ENCODE peak calls at places on chromosomes 1 and 21, in six cellular contexts. I is activated naive CD4-positive, alpha-beta T cell treated with anti-CD3 and anti-CD28 coated beads, Interleukin-2, amount 10 ng/mL, durations not matched to agents 7 days and 5 days; W is epithelial cell of proximal tubule; K is heart left ventricle; E is ELF-1; O is NCI-H1092 treated with DMSO at 0.1 percent for 48 hours. U is an unnamed sample.

GRCh38 chr1:20507248-20507563 is 745 bp downstream of the MUL1 start:
- DNase-seq in W (no peak), K (no peak), I (no peak), O (no peak), E (no peak), U (no peak)

GRCh38 chr1:218813247-218813646 is 360.4 kb upstream of the LYPLAL1 start:
- DNase-seq in W (no peak), K (no peak), O (no peak), E (no peak), I (no peak), U (no peak)

GRCh38 chr1:201742476-201742875 is 86.5 kb upstream of the IPO9 start:
- DNase-seq in O (no peak), K (no peak), E (no peak), W (no peak), I (no peak), U (no peak)

GRCh38 chr1:89995595-89996397 is 886 bp downstream of the ZNF326 start:
- DNase-seq in W (no peak), E (no peak), O (no peak), K (no peak), I (no peak), U (peak)

GRCh38 chr1:72282271-72282656 is at the start of gene NEGR1:
- DNase-seq in O (peak), E (peak), W (peak), K (peak), I (peak), U (peak)

GRCh38 chr1:13908128-13908527 is 208.1 kb downstream of the PRDM2 start:
- DNase-seq in I (no peak), W (no peak), E (no peak), O (no peak), K (no peak), U (no peak)

GRCh38 chr1:21264913-21265312 is 25.4 kb downstream of the ECE1 start:
- DNase-seq in O (no peak), E (peak), W (no peak), I (no peak), K (no peak), U (no peak)

GRCh38 chr1:108877858-108878257 is 1.1 kb downstream of the GPSM2 start:
- DNase-seq in W (no peak), E (no peak), K (no peak), I (no peak), O (peak), U (peak)

GRCh38 chr1:231626951-231627614 is 493 bp downstream of the DISC1 start:
- DNase-seq in O (peak), E (peak), W (no peak), I (peak), K (peak), U (peak)

GRCh38 chr1:237851209-237851845 is 39.4 kb downstream of the ZP4 start:
- DNase-seq in O (peak), I (peak), K (no peak), E (peak), W (no peak), U (peak)

GRCh38 chr1:61808968-61809367 is 66.7 kb downstream of the PATJ start:
- DNase-seq in I (no peak), O (no peak), W (no peak), K (no peak), E (no peak), U (no peak)

GRCh38 chr1:196678510-196678884 is 26.7 kb downstream of the CFH start:
- DNase-seq in I (no peak), O (no peak), E (no peak), K (no peak), W (no peak), U (peak)

GRCh38 chr1:194776657-194777056 is 1590.2 kb upstream of the B3GALT2 start:
- DNase-seq in E (no peak), K (no peak), I (no peak), W (no peak), O (no peak), U (no peak)

GRCh38 chr1:5744342-5744741 is 247.9 kb downstream of the NPHP4 start:
- DNase-seq in W (no peak), E (no peak), I (no peak), K (no peak), O (no peak), U (no peak)

GRCh38 chr1:24946861-24947658 is 17.0 kb upstream of the RUNX3 start:
- DNase-seq in K (no peak), I (no peak), E (no peak), W (no peak), O (no peak), U (no peak)

GRCh38 chr1:218346391-218347204 is 1.5 kb downstream of the TGFB2 start:
- DNase-seq in O (peak), W (no peak), I (no peak), K (peak), E (peak), U (peak)

GRCh38 chr1:53166366-53166765 is 23.9 kb upstream of the SLC1A7 start:
- DNase-seq in W (no peak), O (no peak), E (no peak), I (no peak), K (no peak), U (no peak)

GRCh38 chr1:14876747-14877146 is 276.8 kb upstream of the TMEM51 start:
- DNase-seq in W (no peak), K (no peak), O (no peak), E (no peak), I (no peak), U (no peak)

GRCh38 chr1:94384485-94385353 is 33.5 kb upstream of the ABCD3 start:
- DNase-seq in W (peak), I (peak), K (no peak), O (no peak), E (no peak), U (no peak)

GRCh38 chr21:36575306-36575705 is 95.4 kb upstream of the CLDN14 start:
- DNase-seq in K (no peak), W (no peak), O (no peak), I (no peak), E (no peak), U (no peak)

GRCh38 chr1:237115035-237115434 is 73.1 kb downstream of the RYR2 start:
- DNase-seq in W (no peak), K (no peak), I (no peak), O (no peak), E (peak), U (peak)

GRCh38 chr1:246772686-246773085 is 48.5 kb downstream of the SCCPDH start:
- DNase-seq in E (no peak), K (no peak), I (no peak), W (no peak), O (no peak), U (no peak)

GRCh38 chr1:155967410-155968400 is 10.6 kb downstream of the ARHGEF2 start:
- DNase-seq in W (no peak), I (peak), K (peak), E (peak), O (peak), U (peak)

GRCh38 chr1:41716188-41717130 is 202.3 kb downstream of the HIVEP3 start:
- DNase-seq in K (no peak), E (no peak), O (peak), I (no peak), W (no peak), U (peak)

GRCh38 chr1:149932474-149932873 is 4.2 kb downstream of the MTMR11 start:
- DNase-seq in I (no peak), E (no peak), W (no peak), K (no peak), O (no peak), U (no peak)

GRCh38 chr1:96520542-96520941 is 201.0 kb upstream of the PTBP2 start:
- DNase-seq in I (no peak), W (no peak), K (no peak), E (no peak), O (no peak), U (no peak)

GRCh38 chr1:203672354-203672753 is 45.7 kb downstream of the ATP2B4 start:
- DNase-seq in K (peak), W (no peak), O (peak), I (no peak), E (peak), U (no peak)

GRCh38 chr1:116907351-116907750 is 2.4 kb upstream of the PTGFRN start:
- DNase-seq in K (no peak), W (no peak), I (no peak), O (no peak), E (no peak), U (no peak)

GRCh38 chr1:13513063-13513884 is 529 bp downstream of the LRRC38 start:
- DNase-seq in I (no peak), O (no peak), W (no peak), E (peak), K (no peak), U (peak)

GRCh38 chr1:1605034-1605591 is 5.2 kb upstream of the FNDC10 start:
- DNase-seq in E (no peak), I (no peak), W (no peak), K (no peak), O (no peak), U (no peak)

GRCh38 chr1:211135342-211135950 is 1.5 kb upstream of the KCNH1 start:
- DNase-seq in O (peak), K (no peak), E (no peak), W (peak), I (no peak), U (peak)

GRCh38 chr1:39195166-39196111 is 9.1 kb upstream of the MACF1 start:
- DNase-seq in E (no peak), I (no peak), W (no peak), O (no peak), K (no peak), U (no peak)

GRCh38 chr1:158391099-158391498 is 8.2 kb downstream of the OR10T2 start:
- DNase-seq in E (no peak), K (no peak), O (no peak), W (peak), I (no peak), U (no peak)

GRCh38 chr1:178868700-178869099 is 2.2 kb downstream of the ANGPTL1 start:
- DNase-seq in O (no peak), K (no peak), E (no peak), W (no peak), I (no peak), U (no peak)

GRCh38 chr1:32903991-32904776 is 3.0 kb upstream of the TMEM54 start:
- DNase-seq in W (no peak), O (no peak), E (no peak), K (no peak), I (no peak), U (no peak)

GRCh38 chr1:14947421-14947820 is 206.1 kb upstream of the TMEM51 start:
- DNase-seq in I (no peak), W (no peak), E (no peak), K (no peak), O (no peak), U (no peak)